ENCODE peak calls at places on chromosome X, in ten cellular contexts. Y is kidney tubule cell; P is Right ventricle myocardium superior; U is stimulated activated CD8-positive, alpha-beta memory T cell treated with anti-CD3 and anti-CD28 coated beads, Interleukin-4, amount 100 ng/mL, for 48 hours; I is endodermal cell; V is hepatocyte; T is stomach; Q is effector CD4-positive, alpha-beta T cell; Z is neural crest cell; E is aorta. X is an unnamed sample.
A peak's percentile ranks its signal among the peaks of the same experiment; 100 is the strongest.

GRCh38 chrX:153318811-153319210 is 2.8 kb downstream of the PNMA6F start:
- DNase-seq in Y (no peak), P (no peak), U (no peak), I (no peak), V (no peak), T (no peak), Q (no peak), Z (no peak), E (no peak), X (no peak)

GRCh38 chrX:45557390-45557789 is 356.7 kb upstream of the DIPK2B start:
- DNase-seq in Y (peak; percentile 2), P (no peak), U (no peak), I (no peak), V (no peak), T (no peak), Q (no peak), Z (no peak), E (no peak), X (no peak)

GRCh38 chrX:47222776-47223350 is 4.4 kb downstream of the CDK16 start:
- DNase-seq in Y (no peak), P (no peak), U (no peak), I (peak; percentile 73), V (no peak), T (no peak), Q (no peak), Z (no peak), E (peak; percentile 26), X (no peak)

GRCh38 chrX:149470960-149471359 is 34.1 kb downstream of the IDS start:
- DNase-seq in Y (peak; percentile 72), P (peak; percentile 85), U (peak; percentile 78), I (peak; percentile 94), V (peak; percentile 81), T (peak; percentile 78), Q (peak; percentile 46), Z (peak; percentile 77), E (peak; percentile 92), X (peak; percentile 56)

GRCh38 chrX:67636532-67636931 is 92.7 kb downstream of the AR start:
- DNase-seq in Y (no peak), P (no peak), U (no peak), I (peak; percentile 43), V (no peak), T (no peak), Q (no peak), Z (no peak), E (no peak), X (no peak)

GRCh38 chrX:103607385-103608304 is at the start of gene TCEAL3:
- DNase-seq in Y (peak; percentile 43), P (peak; percentile 65), U (peak; percentile 36), I (peak; percentile 87), V (peak; percentile 85), T (peak; percentile 57), Q (no peak), Z (no peak), E (peak; percentile 89), X (peak; percentile 32)

GRCh38 chrX:13533726-13534125 is 35.7 kb upstream of the EGFL6 start:
- DNase-seq in Y (peak; percentile 54), P (no peak), U (no peak), I (no peak), V (no peak), T (no peak), Q (no peak), Z (no peak), E (no peak), X (no peak)

GRCh38 chrX:18354369-18355329 is at the start of gene SCML2:
- DNase-seq in Y (peak; percentile 26), P (peak; percentile 62), U (peak; percentile 53), I (peak; percentile 74), V (peak; percentile 64), T (peak; percentile 35), Q (peak; percentile 2), Z (peak; percentile 41), E (peak; percentile 82), X (peak; percentile 10)

GRCh38 chrX:71432733-71433132 is 66.6 kb downstream of the TAF1 start:
- DNase-seq in Y (no peak), P (no peak), U (no peak), I (no peak), V (no peak), T (no peak), Q (no peak), Z (no peak), E (no peak), X (no peak)

GRCh38 chrX:1323315-1323714 is 13.3 kb upstream of the IL3RA start:
- DNase-seq in Y (peak; percentile 32), P (peak; percentile 64), U (peak; percentile 78), I (peak; percentile 94), V (peak; percentile 58), T (peak; percentile 32), Q (peak; percentile 8), Z (peak; percentile 47), E (peak; percentile 82), X (peak; percentile 19)

GRCh38 chrX:24334473-24334872 is 20.6 kb upstream of the SUPT20HL2 start:
- DNase-seq in Y (peak; percentile 78), P (no peak), U (no peak), I (no peak), V (peak; percentile 25), T (no peak), Q (no peak), Z (no peak), E (no peak), X (no peak)